ENCODE peak calls at places on chromosomes 1 and 21, in eight cellular contexts. One of them, this sample, is unnamed.

GRCh38 chr21:42194863-42195262 is 24.1 kb upstream of the ABCG1 start:
- DNase-seq in endothelial cell: no peak
- DNase-seq in neural crest cell: no peak
- DNase-seq in progenitor cell of endocrine pancreas: no peak
- DNase-seq in AG04450: no peak
- DNase-seq in nucleus accumbens: no peak
- DNase-seq in fibroblast of lung: no peak
- DNase-seq in glomerular endothelial cell: no peak
- DNase-seq in this sample: no peak

GRCh38 chr1:208888376-208888775 is 644.2 kb upstream of the PLXNA2 start:
- DNase-seq in endothelial cell: no peak
- DNase-seq in neural crest cell: no peak
- DNase-seq in progenitor cell of endocrine pancreas: no peak
- DNase-seq in AG04450: no peak
- DNase-seq in nucleus accumbens: no peak
- DNase-seq in fibroblast of lung: peak; percentile 9
- DNase-seq in glomerular endothelial cell: no peak
- DNase-seq in this sample: no peak

GRCh38 chr1:28329395-28330153 is 734 bp downstream of the MED18 start:
- DNase-seq in endothelial cell: peak; percentile 26
- DNase-seq in neural crest cell: peak; percentile 15
- DNase-seq in progenitor cell of endocrine pancreas: no peak
- DNase-seq in AG04450: no peak
- DNase-seq in nucleus accumbens: no peak
- DNase-seq in fibroblast of lung: peak; percentile 34
- DNase-seq in glomerular endothelial cell: no peak
- DNase-seq in this sample: no peak

GRCh38 chr1:65150583-65151263 is 2.7 kb downstream of the AK4 start:
- DNase-seq in endothelial cell: no peak
- DNase-seq in neural crest cell: no peak
- DNase-seq in progenitor cell of endocrine pancreas: no peak
- DNase-seq in AG04450: no peak
- DNase-seq in nucleus accumbens: no peak
- DNase-seq in fibroblast of lung: no peak
- DNase-seq in glomerular endothelial cell: no peak
- DNase-seq in this sample: no peak

GRCh38 chr21:41766883-41767605 is at the start of gene RIPK4:
- DNase-seq in endothelial cell: peak; percentile 65
- DNase-seq in neural crest cell: no peak
- DNase-seq in progenitor cell of endocrine pancreas: peak; percentile 84
- DNase-seq in AG04450: no peak
- DNase-seq in nucleus accumbens: no peak
- DNase-seq in fibroblast of lung: peak; percentile 36
- DNase-seq in glomerular endothelial cell: no peak
- DNase-seq in this sample: no peak

GRCh38 chr1:24267003-24267402 is 52.2 kb upstream of the GRHL3 start:
- DNase-seq in endothelial cell: no peak
- DNase-seq in neural crest cell: no peak
- DNase-seq in progenitor cell of endocrine pancreas: no peak
- DNase-seq in AG04450: no peak
- DNase-seq in nucleus accumbens: no peak
- DNase-seq in fibroblast of lung: no peak
- DNase-seq in glomerular endothelial cell: no peak
- DNase-seq in this sample: no peak

GRCh38 chr1:150765229-150765976 is at the start of gene CTSS:
- DNase-seq in endothelial cell: no peak
- DNase-seq in neural crest cell: no peak
- DNase-seq in progenitor cell of endocrine pancreas: no peak
- DNase-seq in AG04450: no peak
- DNase-seq in nucleus accumbens: no peak
- DNase-seq in fibroblast of lung: no peak
- DNase-seq in glomerular endothelial cell: peak; percentile 9
- DNase-seq in this sample: no peak

GRCh38 chr1:32893198-32894018 is 7.1 kb downstream of the HPCA start:
- DNase-seq in endothelial cell: no peak
- DNase-seq in neural crest cell: peak; percentile 39
- DNase-seq in progenitor cell of endocrine pancreas: no peak
- DNase-seq in AG04450: no peak
- DNase-seq in nucleus accumbens: peak; percentile 57
- DNase-seq in fibroblast of lung: peak; percentile 37
- DNase-seq in glomerular endothelial cell: no peak
- DNase-seq in this sample: no peak

GRCh38 chr1:19081218-19081893 is 124.9 kb upstream of the IFFO2 start:
- DNase-seq in endothelial cell: no peak
- DNase-seq in neural crest cell: no peak
- DNase-seq in progenitor cell of endocrine pancreas: no peak
- DNase-seq in AG04450: no peak
- DNase-seq in nucleus accumbens: no peak
- DNase-seq in fibroblast of lung: peak; percentile 52
- DNase-seq in glomerular endothelial cell: peak; percentile 37
- DNase-seq in this sample: no peak

GRCh38 chr1:59142663-59143487 is 154.0 kb upstream of the FGGY start:
- DNase-seq in endothelial cell: no peak
- DNase-seq in neural crest cell: no peak
- DNase-seq in progenitor cell of endocrine pancreas: no peak
- DNase-seq in AG04450: peak; percentile 88
- DNase-seq in nucleus accumbens: no peak
- DNase-seq in fibroblast of lung: peak; percentile 97
- DNase-seq in glomerular endothelial cell: peak; percentile 86
- DNase-seq in this sample: no peak

GRCh38 chr21:41656946-41657525 is 109.8 kb downstream of the RIPK4 start:
- DNase-seq in endothelial cell: no peak
- DNase-seq in neural crest cell: no peak
- DNase-seq in progenitor cell of endocrine pancreas: no peak
- DNase-seq in AG04450: no peak
- DNase-seq in nucleus accumbens: no peak
- DNase-seq in fibroblast of lung: no peak
- DNase-seq in glomerular endothelial cell: no peak
- DNase-seq in this sample: no peak

GRCh38 chr1:154181944-154182341 is 10.0 kb downstream of the TPM3 start:
- DNase-seq in endothelial cell: no peak
- DNase-seq in neural crest cell: no peak
- DNase-seq in progenitor cell of endocrine pancreas: no peak
- DNase-seq in AG04450: no peak
- DNase-seq in nucleus accumbens: no peak
- DNase-seq in fibroblast of lung: no peak
- DNase-seq in glomerular endothelial cell: no peak
- DNase-seq in this sample: no peak

GRCh38 chr21:38609580-38609979 is 111.3 kb upstream of the ERG start:
- DNase-seq in endothelial cell: no peak
- DNase-seq in neural crest cell: no peak
- DNase-seq in progenitor cell of endocrine pancreas: no peak
- DNase-seq in AG04450: no peak
- DNase-seq in nucleus accumbens: no peak
- DNase-seq in fibroblast of lung: no peak
- DNase-seq in glomerular endothelial cell: no peak
- DNase-seq in this sample: no peak

GRCh38 chr21:29624776-29625175 is 315.0 kb downstream of the GRIK1 start:
- DNase-seq in endothelial cell: no peak
- DNase-seq in neural crest cell: no peak
- DNase-seq in progenitor cell of endocrine pancreas: no peak
- DNase-seq in AG04450: no peak
- DNase-seq in nucleus accumbens: no peak
- DNase-seq in fibroblast of lung: no peak
- DNase-seq in glomerular endothelial cell: no peak
- DNase-seq in this sample: no peak

GRCh38 chr1:21022279-21023040 is 154.2 kb downstream of the EIF4G3 start:
- DNase-seq in endothelial cell: no peak
- DNase-seq in neural crest cell: no peak
- DNase-seq in progenitor cell of endocrine pancreas: no peak
- DNase-seq in AG04450: peak; percentile 94
- DNase-seq in nucleus accumbens: no peak
- DNase-seq in fibroblast of lung: peak; percentile 99
- DNase-seq in glomerular endothelial cell: peak; percentile 100
- DNase-seq in this sample: no peak

GRCh38 chr1:50705699-50706098 is 254.4 kb downstream of the FAF1 start:
- DNase-seq in endothelial cell: no peak
- DNase-seq in neural crest cell: no peak
- DNase-seq in progenitor cell of endocrine pancreas: no peak
- DNase-seq in AG04450: no peak
- DNase-seq in nucleus accumbens: no peak
- DNase-seq in fibroblast of lung: no peak
- DNase-seq in glomerular endothelial cell: no peak
- DNase-seq in this sample: no peak

GRCh38 chr1:198556969-198557368 is 16.5 kb upstream of the ATP6V1G3 start:
- DNase-seq in endothelial cell: no peak
- DNase-seq in neural crest cell: no peak
- DNase-seq in progenitor cell of endocrine pancreas: no peak
- DNase-seq in AG04450: no peak
- DNase-seq in nucleus accumbens: no peak
- DNase-seq in fibroblast of lung: no peak
- DNase-seq in glomerular endothelial cell: no peak
- DNase-seq in this sample: no peak

GRCh38 chr1:49817681-49818080 is 206.1 kb downstream of the AGBL4 start:
- DNase-seq in endothelial cell: no peak
- DNase-seq in neural crest cell: no peak
- DNase-seq in progenitor cell of endocrine pancreas: no peak
- DNase-seq in AG04450: no peak
- DNase-seq in nucleus accumbens: no peak
- DNase-seq in fibroblast of lung: no peak
- DNase-seq in glomerular endothelial cell: no peak
- DNase-seq in this sample: no peak

GRCh38 chr1:195908121-195908520 is 700.1 kb downstream of the KCNT2 start:
- DNase-seq in endothelial cell: no peak
- DNase-seq in neural crest cell: no peak
- DNase-seq in progenitor cell of endocrine pancreas: no peak
- DNase-seq in AG04450: peak; percentile 2
- DNase-seq in nucleus accumbens: no peak
- DNase-seq in fibroblast of lung: peak; percentile 2
- DNase-seq in glomerular endothelial cell: no peak
- DNase-seq in this sample: no peak

GRCh38 chr1:92756537-92756936 is 28.4 kb downstream of the EVI5 start:
- DNase-seq in endothelial cell: no peak
- DNase-seq in neural crest cell: no peak
- DNase-seq in progenitor cell of endocrine pancreas: no peak
- DNase-seq in AG04450: no peak
- DNase-seq in nucleus accumbens: no peak
- DNase-seq in fibroblast of lung: no peak
- DNase-seq in glomerular endothelial cell: no peak
- DNase-seq in this sample: no peak

GRCh38 chr1:71641903-71642302 is 561.1 kb upstream of the ZRANB2 start:
- DNase-seq in endothelial cell: no peak
- DNase-seq in neural crest cell: no peak
- DNase-seq in progenitor cell of endocrine pancreas: no peak
- DNase-seq in AG04450: no peak
- DNase-seq in nucleus accumbens: no peak
- DNase-seq in fibroblast of lung: no peak
- DNase-seq in glomerular endothelial cell: no peak
- DNase-seq in this sample: no peak

GRCh38 chr1:166032901-166033371 is 133.9 kb downstream of the FAM78B start:
- DNase-seq in endothelial cell: no peak
- DNase-seq in neural crest cell: no peak
- DNase-seq in progenitor cell of endocrine pancreas: no peak
- DNase-seq in AG04450: no peak
- DNase-seq in nucleus accumbens: no peak
- DNase-seq in fibroblast of lung: no peak
- DNase-seq in glomerular endothelial cell: no peak
- DNase-seq in this sample: no peak

GRCh38 chr1:222358100-222358499 is 189.8 kb downstream of the HHIPL2 start:
- DNase-seq in endothelial cell: no peak
- DNase-seq in neural crest cell: no peak
- DNase-seq in progenitor cell of endocrine pancreas: no peak
- DNase-seq in AG04450: no peak
- DNase-seq in nucleus accumbens: no peak
- DNase-seq in fibroblast of lung: no peak
- DNase-seq in glomerular endothelial cell: no peak
- DNase-seq in this sample: no peak

GRCh38 chr1:192270398-192270797 is 46.4 kb upstream of the RGS21 start:
- DNase-seq in endothelial cell: no peak
- DNase-seq in neural crest cell: no peak
- DNase-seq in progenitor cell of endocrine pancreas: no peak
- DNase-seq in AG04450: no peak
- DNase-seq in nucleus accumbens: no peak
- DNase-seq in fibroblast of lung: no peak
- DNase-seq in glomerular endothelial cell: no peak
- DNase-seq in this sample: no peak

GRCh38 chr1:44313265-44313918 is 41.7 kb downstream of the ERI3 start:
- DNase-seq in endothelial cell: no peak
- DNase-seq in neural crest cell: no peak
- DNase-seq in progenitor cell of endocrine pancreas: no peak
- DNase-seq in AG04450: no peak
- DNase-seq in nucleus accumbens: no peak
- DNase-seq in fibroblast of lung: no peak
- DNase-seq in glomerular endothelial cell: no peak
- DNase-seq in this sample: no peak

GRCh38 chr1:29516063-29516820 is 279.9 kb downstream of the PTPRU start:
- DNase-seq in endothelial cell: no peak
- DNase-seq in neural crest cell: no peak
- DNase-seq in progenitor cell of endocrine pancreas: no peak
- DNase-seq in AG04450: no peak
- DNase-seq in nucleus accumbens: no peak
- DNase-seq in fibroblast of lung: no peak
- DNase-seq in glomerular endothelial cell: no peak
- DNase-seq in this sample: no peak

GRCh38 chr1:82927753-82928152 is 1071.2 kb downstream of the TTLL7 start:
- DNase-seq in endothelial cell: no peak
- DNase-seq in neural crest cell: no peak
- DNase-seq in progenitor cell of endocrine pancreas: no peak
- DNase-seq in AG04450: no peak
- DNase-seq in nucleus accumbens: no peak
- DNase-seq in fibroblast of lung: no peak
- DNase-seq in glomerular endothelial cell: no peak
- DNase-seq in this sample: no peak

GRCh38 chr1:188825471-188825870 is 1652.2 kb downstream of the BRINP3 start:
- DNase-seq in endothelial cell: no peak
- DNase-seq in neural crest cell: no peak
- DNase-seq in progenitor cell of endocrine pancreas: no peak
- DNase-seq in AG04450: no peak
- DNase-seq in nucleus accumbens: no peak
- DNase-seq in fibroblast of lung: no peak
- DNase-seq in glomerular endothelial cell: no peak
- DNase-seq in this sample: no peak

This sample was measured in cortex of kidney.